ENCODE peak calls at places on chromosome X, in seven cellular contexts. I is fibroblast of mammary gland, T is breast epithelium, C is HL-60, E is transverse colon, F is AG10803, Y is astrocyte. P is an unnamed sample.

GRCh38 chrX:10875995-10876394 is 235.1 kb upstream of the HCCS start:
- DNase-seq in I (no peak), T (no peak), C (no peak), E (no peak), F (no peak), Y (no peak), P (no peak)

GRCh38 chrX:69503228-69503834 is 795 bp upstream of the NALF2 start:
- DNase-seq in I (peak), T (no peak), C (no peak), E (no peak), F (no peak), Y (no peak), P (no peak)

GRCh38 chrX:46573896-46574336 is 351 bp downstream of the CHST7 start:
- DNase-seq in I (peak), T (no peak), C (peak), E (peak), F (peak), Y (peak), P (peak)

GRCh38 chrX:51461053-51462050 is 35.0 kb downstream of the NUDT11 start:
- DNase-seq in I (peak), T (no peak), C (no peak), E (no peak), F (peak), Y (peak), P (no peak)

GRCh38 chrX:113305496-113305895 is 464.9 kb upstream of the AMOT start:
- DNase-seq in I (peak), T (no peak), C (no peak), E (no peak), F (peak), Y (peak), P (no peak)

GRCh38 chrX:87878926-87879325 is 361.3 kb downstream of the KLHL4 start:
- DNase-seq in I (no peak), T (no peak), C (no peak), E (no peak), F (no peak), Y (no peak), P (no peak)

GRCh38 chrX:119502727-119503483 is 34.7 kb downstream of the SLC25A5 start:
- DNase-seq in I (peak), T (no peak), C (no peak), E (peak), F (peak), Y (peak), P (no peak)

GRCh38 chrX:103382893-103383292 is 6.6 kb downstream of the BEX3 start:
- DNase-seq in I (no peak), T (no peak), C (no peak), E (no peak), F (no peak), Y (no peak), P (no peak)

GRCh38 chrX:20857746-20858145 is 516.5 kb upstream of the CNKSR2 start:
- DNase-seq in I (peak), T (no peak), C (no peak), E (no peak), F (peak), Y (peak), P (no peak)

GRCh38 chrX:50579955-50580354 is 109.3 kb upstream of the DGKK start:
- DNase-seq in I (peak), T (no peak), C (peak), E (peak), F (peak), Y (peak), P (peak)

GRCh38 chrX:18885317-18886004 is 98.5 kb downstream of the PHKA2 start:
- DNase-seq in I (peak), T (no peak), C (no peak), E (no peak), F (no peak), Y (peak), P (no peak)

GRCh38 chrX:132740316-132741123 is 217.9 kb downstream of the HS6ST2 start:
- DNase-seq in I (peak), T (no peak), C (no peak), E (no peak), F (no peak), Y (no peak), P (no peak)

GRCh38 chrX:107805179-107805578 is 20.5 kb upstream of the MID2 start:
- DNase-seq in I (no peak), T (no peak), C (no peak), E (no peak), F (no peak), Y (no peak), P (no peak)

GRCh38 chrX:1451676-1452496 is 823 bp downstream of the ASMTL start:
- DNase-seq in I (no peak), T (no peak), C (no peak), E (peak), F (no peak), Y (no peak), P (no peak)

GRCh38 chrX:121160987-121161386 is 113.6 kb downstream of the GLUD2 start:
- DNase-seq in I (peak), T (no peak), C (no peak), E (no peak), F (peak), Y (peak), P (peak)

GRCh38 chrX:115147220-115147619 is 42.0 kb upstream of the RBMXL3 start:
- DNase-seq in I (peak), T (no peak), C (no peak), E (no peak), F (peak), Y (peak), P (no peak)

GRCh38 chrX:133005038-133005437 is 46.6 kb upstream of the HS6ST2 start:
- DNase-seq in I (peak), T (no peak), C (no peak), E (no peak), F (peak), Y (peak), P (no peak)

GRCh38 chrX:112642349-112642748 is 37.4 kb downstream of the LHFPL1 start:
- DNase-seq in I (peak), T (no peak), C (peak), E (peak), F (peak), Y (peak), P (peak)

GRCh38 chrX:149510386-149510785 is 5.3 kb upstream of the IDS start:
- DNase-seq in I (peak), T (no peak), C (no peak), E (no peak), F (peak), Y (no peak), P (no peak)

GRCh38 chrX:11509786-11510185 is 155.9 kb downstream of the ARHGAP6 start:
- DNase-seq in I (no peak), T (no peak), C (no peak), E (no peak), F (no peak), Y (peak), P (no peak)

GRCh38 chrX:10612215-10612614 is 8.2 kb downstream of the MID1 start:
- DNase-seq in I (peak), T (no peak), C (no peak), E (no peak), F (peak), Y (peak), P (no peak)

GRCh38 chrX:45842916-45843315 is 642.2 kb upstream of the DIPK2B start:
- DNase-seq in I (peak), T (no peak), C (no peak), E (no peak), F (peak), Y (no peak), P (no peak)

GRCh38 chrX:133670394-133670793 is 255.1 kb upstream of the GPC4 start:
- DNase-seq in I (peak), T (no peak), C (peak), E (no peak), F (peak), Y (peak), P (no peak)

GRCh38 chrX:26914232-26914631 is 548.9 kb downstream of the PPP4R3C start:
- DNase-seq in I (no peak), T (no peak), C (no peak), E (no peak), F (no peak), Y (no peak), P (no peak)

GRCh38 chrX:120690941-120691340 is 61.1 kb upstream of the C1GALT1C1 start:
- DNase-seq in I (no peak), T (no peak), C (no peak), E (no peak), F (no peak), Y (no peak), P (no peak)

DNA sequence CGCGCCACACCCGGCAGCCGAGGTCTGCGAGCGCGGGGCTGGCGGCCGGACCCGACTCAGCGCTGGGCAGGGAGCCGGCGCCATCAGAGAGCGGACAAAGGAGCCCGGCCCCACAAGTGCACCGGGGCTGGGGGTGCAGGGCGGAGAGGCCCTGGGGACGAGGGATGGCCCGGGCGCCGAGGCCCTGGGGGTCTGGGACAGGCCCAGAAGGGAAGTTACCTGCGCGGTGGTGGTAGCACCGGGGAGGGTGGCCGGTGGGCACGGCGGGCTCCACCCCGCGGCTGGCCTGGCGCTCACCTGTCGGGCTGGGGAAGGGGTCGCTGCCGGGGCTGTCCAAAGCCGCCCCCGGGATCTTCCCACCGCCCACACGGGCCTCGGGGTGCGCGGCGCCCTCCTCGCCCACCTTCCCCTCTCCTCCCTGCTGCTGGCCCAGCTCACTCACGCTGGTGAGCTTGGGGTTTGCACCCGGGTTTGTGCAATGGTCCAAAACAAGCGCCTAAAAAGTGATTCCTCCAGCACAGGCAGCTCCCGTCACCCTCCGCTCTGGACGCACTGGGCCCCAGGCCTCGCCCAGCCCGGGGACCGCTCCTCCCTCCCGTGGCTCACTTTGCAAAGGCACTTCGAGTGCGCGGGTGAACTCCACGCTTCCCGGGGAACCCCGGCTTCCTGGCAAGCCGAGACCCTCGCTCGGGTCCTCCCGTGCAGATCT is at the start of gene CTPS2:
- DNase-seq in I (peak), T (peak), C (peak), E (peak), F (peak), Y (peak), P (peak)
- TF ChIP-seq CTCF in I (no peak), T (no peak), C (no peak), E (no peak), F (peak), Y (no peak), P (no peak)

GRCh38 chrX:39613508-39613921 is 484.2 kb downstream of the BCOR start:
- DNase-seq in I (no peak), T (peak), C (no peak), E (peak), F (no peak), Y (no peak), P (peak)
- H3K4me3 ChIP-seq in I (no peak), T (peak), C (no peak), E (no peak), F (no peak), Y (peak), P (peak)

GRCh38 chrX:153381684-153382532 is 19.2 kb downstream of the PNMA6E start:
- DNase-seq in I (peak), T (no peak), C (peak), E (no peak), F (peak), Y (peak), P (no peak)
- TF ChIP-seq CTCF in I (peak), T (no peak), C (no peak), E (no peak), F (peak), Y (no peak), P (no peak)

GRCh38 chrX:9532349-9532748 is 67.5 kb downstream of the TBL1X start:
- DNase-seq in I (peak), T (no peak), C (no peak), E (no peak), F (no peak), Y (peak), P (no peak)

GRCh38 chrX:9533611-9534010 is 68.8 kb downstream of the TBL1X start:
- DNase-seq in I (no peak), T (no peak), C (peak), E (no peak), F (no peak), Y (no peak), P (no peak)

GRCh38 chrX:9529223-9529622 is 64.4 kb downstream of the TBL1X start:
- DNase-seq in I (no peak), T (no peak), C (no peak), E (no peak), F (no peak), Y (no peak), P (no peak)

GRCh38 chrX:9528498-9528897 is 63.6 kb downstream of the TBL1X start:
- DNase-seq in I (no peak), T (no peak), C (no peak), E (no peak), F (no peak), Y (no peak), P (no peak)

DNA sequence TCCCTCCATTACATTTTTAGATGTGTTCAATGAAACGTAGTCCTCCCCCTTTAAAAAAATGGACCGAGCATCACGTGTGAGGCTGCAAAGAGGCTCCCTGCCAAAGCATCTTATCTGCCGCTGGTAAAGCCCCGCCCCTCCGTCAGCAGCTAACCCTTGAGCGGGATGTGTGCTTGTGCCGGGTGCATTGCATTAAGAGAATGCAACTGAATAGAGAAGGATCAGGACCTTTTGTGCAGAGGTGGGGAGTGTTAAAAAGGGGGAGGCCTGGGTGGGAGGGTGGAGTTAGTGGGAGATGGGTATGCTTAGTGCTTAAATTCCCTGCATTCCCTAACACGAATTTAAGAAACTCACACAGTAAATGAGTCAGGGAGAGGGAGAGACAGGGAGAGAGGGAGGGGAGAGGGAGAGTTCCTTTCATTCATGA is 66.0 kb downstream of the TBL1X start:
- DNase-seq in I (peak), T (no peak), C (peak), E (peak), F (peak), Y (peak), P (peak)
- H3K4me3 ChIP-seq in I (peak), T (peak), C (no peak), E (no peak), F (no peak), Y (peak), P (no peak)

GRCh38 chrX:75968293-75968692 is 183.2 kb upstream of the MAGEE2 start:
- DNase-seq in I (no peak), T (no peak), C (no peak), E (peak), F (no peak), Y (no peak), P (no peak)
- TF ChIP-seq CTCF in I (no peak), T (no peak), C (no peak), E (peak), F (no peak), Y (no peak), P (no peak)

DNA sequence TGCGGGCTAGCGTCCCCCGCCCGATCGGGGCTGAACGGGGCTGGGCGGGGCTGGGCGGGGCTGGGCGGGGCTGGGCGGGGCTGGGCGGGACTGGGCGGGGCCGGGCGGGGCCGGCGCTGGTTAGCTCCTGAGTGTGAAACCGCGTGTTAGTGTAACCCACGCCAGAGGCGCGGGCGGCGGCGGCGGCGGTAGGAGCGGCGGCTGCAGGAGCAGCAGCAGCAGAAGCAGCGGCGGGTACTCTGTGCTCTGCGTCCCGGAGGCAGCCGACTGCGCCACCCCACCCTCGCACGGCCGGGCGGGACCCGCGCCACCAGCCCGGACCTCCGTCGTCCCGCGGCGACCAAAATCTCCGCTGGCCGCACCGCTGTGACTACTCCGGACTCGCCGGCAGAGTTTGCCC is 128.1 kb downstream of the LAS1L start:
- DNase-seq in I (no peak), T (no peak), C (no peak), E (no peak), F (no peak), Y (no peak), P (no peak)
- H3K4me3 ChIP-seq in I (no peak), T (peak), C (no peak), E (peak), F (no peak), Y (no peak), P (no peak)

P was measured in GM06990.